ENCODE peak calls at places on chromosomes 2 and 18, in five cellular contexts. S is hypothalamus; U is NCI-H446; A is B cell; V is stimulated activated CD4-positive, alpha-beta T cell treated with anti-CD3 and anti-CD28 coated beads, Interleukin-15, amount 100 ng/mL, for 24 hours. H is an unnamed sample.

GRCh38 chr2:16487686-16488085 is 177.9 kb downstream of the CYRIA start:
- DNase-seq in S (no peak), A (no peak), V (no peak), U (no peak), H (peak)

GRCh38 chr2:113887393-113887792 is 2.5 kb upstream of the ACTR3 start:
- DNase-seq in V (no peak), A (no peak), S (no peak), U (no peak), H (no peak)

GRCh38 chr2:170587937-170588336 is 127.2 kb upstream of the SP5 start:
- DNase-seq in U (no peak), A (no peak), S (no peak), V (no peak), H (no peak)

GRCh38 chr18:41905786-41906527 is 49.1 kb upstream of the PIK3C3 start:
- DNase-seq in U (no peak), V (no peak), S (no peak), A (no peak), H (no peak)

GRCh38 chr2:104938226-104938941 is 84.5 kb downstream of the POU3F3 start:
- DNase-seq in U (no peak), A (peak), S (no peak), V (peak), H (no peak)

GRCh38 chr2:177474904-177475474 is 82.4 kb downstream of the AGPS start:
- DNase-seq in V (no peak), U (no peak), A (no peak), S (no peak), H (no peak)

GRCh38 chr2:232146294-232146693 is 184.8 kb downstream of the DIS3L2 start:
- DNase-seq in V (no peak), A (no peak), U (no peak), S (no peak), H (no peak)

GRCh38 chr2:149365826-149366583 is 35.6 kb downstream of the LYPD6 start:
- DNase-seq in U (no peak), A (no peak), S (no peak), V (no peak), H (no peak)

GRCh38 chr2:111905990-111906735 is 7.8 kb downstream of the MERTK start:
- DNase-seq in A (no peak), S (no peak), V (no peak), U (no peak), H (no peak)

GRCh38 chr2:36486546-36487044 is 111.4 kb downstream of the FEZ2 start:
- DNase-seq in V (no peak), U (no peak), A (no peak), S (no peak), H (no peak)

GRCh38 chr2:122129399-122129798 is 373.9 kb downstream of the TSN start:
- DNase-seq in A (no peak), U (no peak), V (no peak), S (no peak), H (no peak)

GRCh38 chr2:39127973-39128372 is 7.1 kb upstream of the SOS1 start:
- DNase-seq in S (no peak), U (no peak), A (no peak), V (peak), H (no peak)

GRCh38 chr2:64222942-64223511 is 78.8 kb upstream of the PELI1 start:
- DNase-seq in S (no peak), U (no peak), A (no peak), V (no peak), H (no peak)

GRCh38 chr2:55885129-55885943 is 38.2 kb downstream of the EFEMP1 start:
- DNase-seq in A (no peak), U (peak), S (no peak), V (no peak), H (no peak)

GRCh38 chr2:27753744-27754588 is 17.6 kb upstream of the MRPL33 start:
- DNase-seq in V (peak), U (peak), S (no peak), A (no peak), H (peak)

GRCh38 chr2:240013343-240013742 is 11.8 kb downstream of the NDUFA10 start:
- DNase-seq in A (no peak), V (no peak), S (no peak), U (no peak), H (no peak)

GRCh38 chr2:121969766-121970639 is 214.6 kb downstream of the TSN start:
- DNase-seq in V (no peak), S (no peak), A (no peak), U (no peak), H (no peak)

GRCh38 chr18:74598350-74599001 is 806 bp downstream of the ZNF407 start:
- DNase-seq in S (no peak), A (peak), U (peak), V (peak), H (peak)

GRCh38 chr2:74502720-74503505 is 3.5 kb upstream of the LBX2 start:
- DNase-seq in S (no peak), U (no peak), A (peak), V (peak), H (no peak)

GRCh38 chr2:216687646-216688045 is 7.7 kb downstream of the IGFBP5 start:
- DNase-seq in V (peak), U (no peak), A (no peak), S (no peak), H (peak)

GRCh38 chr2:20221169-20221938 is 3.6 kb downstream of the SDC1 start:
- DNase-seq in V (no peak), U (no peak), A (no peak), S (no peak), H (no peak)

GRCh38 chr2:62913311-62913710 is 137.3 kb upstream of the OTX1 start:
- DNase-seq in A (no peak), U (no peak), S (no peak), V (no peak), H (no peak)

GRCh38 chr18:23237524-23238151 is 102.4 kb downstream of the CABLES1 start:
- DNase-seq in A (peak), V (peak), U (no peak), S (no peak), H (no peak)

GRCh38 chr2:33443272-33443829 is 33.1 kb upstream of the RASGRP3 start:
- DNase-seq in U (no peak), A (no peak), S (no peak), V (no peak), H (no peak)

GRCh38 chr2:20103514-20103913 is 52.1 kb upstream of the LAPTM4A start:
- DNase-seq in A (no peak), S (no peak), U (no peak), V (no peak), H (peak)

GRCh38 chr2:237150831-237151230 is 65.1 kb downstream of the COPS8 start:
- DNase-seq in U (no peak), S (no peak), V (no peak), A (no peak), H (no peak)

GRCh38 chr2:73307720-73308119 is 14.4 kb upstream of the EGR4 start:
- DNase-seq in U (no peak), S (no peak), A (no peak), V (no peak), H (no peak)

GRCh38 chr2:167049659-167050058 is 161.4 kb downstream of the XIRP2 start:
- DNase-seq in S (no peak), U (no peak), V (no peak), A (no peak), H (no peak)

GRCh38 chr2:143802871-143803650 is 673.8 kb downstream of the ARHGAP15 start:
- DNase-seq in V (no peak), A (no peak), U (no peak), S (no peak), H (no peak)

GRCh38 chr18:10320848-10321247 is 133.6 kb upstream of the APCDD1 start:
- DNase-seq in S (no peak), V (no peak), A (no peak), U (no peak), H (no peak)

GRCh38 chr2:11939523-11939922 is 193.1 kb downstream of the LPIN1 start:
- DNase-seq in V (no peak), S (no peak), U (no peak), A (no peak), H (no peak)

GRCh38 chr2:114139542-114139941 is 249.7 kb downstream of the ACTR3 start:
- DNase-seq in U (no peak), A (no peak), S (no peak), V (no peak), H (no peak)

GRCh38 chr2:27735263-27735904 is 36.1 kb upstream of the MRPL33 start:
- DNase-seq in V (peak), A (peak), S (no peak), U (no peak), H (no peak)

GRCh38 chr2:29895296-29895695 is 26.1 kb downstream of the ALK start:
- DNase-seq in A (no peak), V (no peak), U (no peak), S (no peak), H (no peak)

GRCh38 chr18:79515944-79516351 is 120.2 kb downstream of the NFATC1 start:
- DNase-seq in S (no peak), V (no peak), A (peak), U (no peak), H (no peak)